ENCODE peak calls at places on chromosomes 16 and 17, in four cellular contexts. One of them, this sample, is unnamed.

GRCh38 chr16:2824626-2825025 is 5.5 kb upstream of the ZG16B start:
- DNase-seq in tibial nerve: peak; percentile 8
- DNase-seq in stomach: no peak
- DNase-seq in WTC11: no peak
- DNase-seq in this sample: no peak

GRCh38 chr16:74771656-74772315 is 2.8 kb downstream of the FA2H start:
- DNase-seq in tibial nerve: no peak
- DNase-seq in stomach: no peak
- DNase-seq in WTC11: no peak
- DNase-seq in this sample: no peak

GRCh38 chr16:70746040-70746707 is 54.8 kb downstream of the VAC14 start:
- DNase-seq in tibial nerve: no peak
- DNase-seq in stomach: peak; percentile 69
- DNase-seq in WTC11: no peak
- DNase-seq in this sample: no peak

GRCh38 chr17:77433385-77434135 is 292.8 kb downstream of the SEC14L1 start:
- DNase-seq in tibial nerve: no peak
- DNase-seq in stomach: no peak
- DNase-seq in WTC11: no peak
- DNase-seq in this sample: no peak

GRCh38 chr16:80720759-80721470 is 83.5 kb downstream of the CDYL2 start:
- DNase-seq in tibial nerve: no peak
- DNase-seq in stomach: no peak
- DNase-seq in WTC11: no peak
- DNase-seq in this sample: no peak

GRCh38 chr16:2826591-2827480 is 3.3 kb upstream of the ZG16B start:
- DNase-seq in tibial nerve: peak; percentile 3
- DNase-seq in stomach: no peak
- DNase-seq in WTC11: no peak
- DNase-seq in this sample: no peak

GRCh38 chr17:45784583-45785372 is 658 bp downstream of the CRHR1 start:
- DNase-seq in tibial nerve: no peak
- DNase-seq in stomach: peak; percentile 49
- DNase-seq in WTC11: peak; percentile 52
- DNase-seq in this sample: peak; percentile 34

GRCh38 chr17:50037321-50038107 is 18.4 kb upstream of the ITGA3 start:
- DNase-seq in tibial nerve: peak; percentile 14
- DNase-seq in stomach: peak; percentile 56
- DNase-seq in WTC11: no peak
- DNase-seq in this sample: no peak

GRCh38 chr16:84751947-84752346 is 52.1 kb downstream of the USP10 start:
- DNase-seq in tibial nerve: no peak
- DNase-seq in stomach: no peak
- DNase-seq in WTC11: no peak
- DNase-seq in this sample: no peak

GRCh38 chr16:28930203-28930602 is 1.6 kb upstream of the CD19 start:
- DNase-seq in tibial nerve: no peak
- DNase-seq in stomach: no peak
- DNase-seq in WTC11: no peak
- DNase-seq in this sample: no peak

GRCh38 chr16:28930652-28931051 is 1.1 kb upstream of the CD19 start:
- DNase-seq in tibial nerve: no peak
- DNase-seq in stomach: no peak
- DNase-seq in WTC11: no peak
- DNase-seq in this sample: no peak

GRCh38 chr16:28931801-28932225 is at the start of gene CD19:
- DNase-seq in tibial nerve: no peak
- DNase-seq in stomach: no peak
- DNase-seq in WTC11: no peak
- DNase-seq in this sample: no peak

GRCh38 chr16:28933176-28933575 is 1.4 kb downstream of the CD19 start:
- DNase-seq in tibial nerve: no peak
- DNase-seq in stomach: no peak
- DNase-seq in WTC11: no peak
- DNase-seq in this sample: no peak

GRCh38 chr16:28932339-28933141 is 769 bp downstream of the CD19 start:
- DNase-seq in tibial nerve: no peak
- DNase-seq in stomach: no peak
- DNase-seq in WTC11: no peak
- DNase-seq in this sample: no peak
- TF ChIP-seq CTCF in tibial nerve: no peak
- TF ChIP-seq CTCF in stomach: no peak
- TF ChIP-seq CTCF in WTC11: no peak
- TF ChIP-seq CTCF in this sample: no peak

DNA sequence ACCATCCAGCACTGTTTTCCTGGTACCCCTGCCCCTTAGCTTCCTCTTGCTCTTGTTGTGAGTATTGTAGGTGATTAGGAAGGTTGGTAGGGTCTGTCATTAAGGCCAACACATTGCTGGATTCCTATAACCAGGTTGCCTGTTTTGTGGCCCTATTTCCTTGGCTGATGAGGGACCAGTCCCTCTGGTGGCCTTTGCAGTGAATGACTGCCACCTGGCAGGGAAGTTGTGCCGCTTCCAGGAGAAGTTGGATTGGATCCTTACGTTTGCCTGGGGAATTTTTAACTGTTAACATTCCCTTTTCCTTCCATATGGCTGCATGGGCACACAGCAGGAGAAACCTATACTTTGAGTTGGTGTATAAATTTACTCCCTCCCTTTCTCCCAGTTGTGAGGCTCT is 32.4 kb downstream of the LCMT1 start:
- DNase-seq in tibial nerve: no peak
- DNase-seq in stomach: no peak
- DNase-seq in WTC11: peak; percentile 25
- DNase-seq in this sample: no peak
- TF ChIP-seq CTCF in tibial nerve: no peak
- TF ChIP-seq CTCF in stomach: no peak
- TF ChIP-seq CTCF in WTC11: peak; percentile 23
- TF ChIP-seq CTCF in this sample: peak; percentile 52

DNA sequence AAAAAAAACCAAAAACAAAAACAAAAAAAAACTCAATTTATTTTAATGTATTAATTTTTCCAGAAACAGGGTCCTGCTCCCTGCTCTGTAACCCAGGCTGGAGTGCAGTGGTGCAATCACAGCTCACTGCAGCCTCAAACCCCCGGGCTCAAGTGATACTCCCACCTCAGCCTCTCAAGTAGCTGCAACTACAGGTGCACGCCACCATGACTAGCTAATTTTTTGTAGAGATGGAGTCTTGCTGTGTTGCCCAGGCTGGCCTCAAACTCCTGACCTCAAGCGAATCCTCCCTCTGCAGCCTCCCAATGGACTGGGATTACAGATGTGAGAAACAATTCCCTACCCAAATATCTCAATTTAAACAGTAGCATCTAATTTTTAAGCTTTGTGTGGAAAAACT is 25.2 kb upstream of the EMP2 start:
- DNase-seq in tibial nerve: no peak
- DNase-seq in stomach: no peak
- DNase-seq in WTC11: no peak
- DNase-seq in this sample: no peak
- TF ChIP-seq CTCF in tibial nerve: no peak
- TF ChIP-seq CTCF in stomach: no peak
- TF ChIP-seq CTCF in WTC11: no peak
- TF ChIP-seq CTCF in this sample: no peak

DNA sequence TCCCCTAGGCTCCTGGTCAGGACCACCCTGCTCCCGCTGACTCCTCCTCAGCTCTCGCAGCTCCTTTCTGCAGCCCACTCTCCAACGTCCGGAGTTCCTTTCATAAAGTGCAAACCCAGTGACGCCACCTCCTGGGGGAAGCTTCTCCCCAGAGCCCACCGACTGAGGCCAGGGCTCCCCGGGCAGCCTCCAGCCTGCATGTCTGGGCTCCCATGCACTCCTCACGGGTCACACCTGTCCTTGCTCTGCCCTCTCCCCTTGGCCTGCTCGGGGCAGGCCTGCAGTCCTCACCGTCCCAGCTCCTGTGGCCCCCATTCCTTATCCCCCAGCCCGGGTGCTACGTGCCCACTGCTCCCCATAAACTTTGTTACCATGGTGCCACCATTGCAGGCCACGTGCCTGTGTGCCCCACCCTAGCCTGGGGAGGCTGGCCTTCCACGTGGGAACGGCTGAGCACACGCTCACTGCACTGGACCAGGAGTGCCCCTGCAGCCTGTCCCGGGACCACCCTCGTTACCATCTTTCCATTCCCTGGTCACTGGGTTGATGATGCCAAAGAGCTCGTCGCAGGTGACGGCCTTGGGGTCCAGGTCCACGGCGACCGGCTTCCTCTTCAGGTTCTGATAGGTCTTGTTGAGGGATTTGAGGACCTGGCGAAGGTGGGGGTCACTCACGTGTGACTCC is 84.9 kb downstream of the DNAH17 start:
- DNase-seq in tibial nerve: no peak
- DNase-seq in stomach: no peak
- DNase-seq in WTC11: no peak
- DNase-seq in this sample: no peak
- TF ChIP-seq CTCF in tibial nerve: no peak
- TF ChIP-seq CTCF in stomach: no peak
- TF ChIP-seq CTCF in WTC11: no peak
- TF ChIP-seq CTCF in this sample: no peak

GRCh38 chr17:67947325-67947813 is 48.9 kb downstream of the C17orf58 start:
- DNase-seq in tibial nerve: no peak
- DNase-seq in stomach: no peak
- DNase-seq in WTC11: no peak
- DNase-seq in this sample: no peak

GRCh38 chr17:67944035-67944434 is 52.2 kb downstream of the C17orf58 start:
- DNase-seq in tibial nerve: no peak
- DNase-seq in stomach: no peak
- DNase-seq in WTC11: no peak
- DNase-seq in this sample: no peak

GRCh38 chr17:67942810-67943209 is 53.5 kb downstream of the C17orf58 start:
- DNase-seq in tibial nerve: no peak
- DNase-seq in stomach: no peak
- DNase-seq in WTC11: no peak
- DNase-seq in this sample: no peak
- TF ChIP-seq CTCF in tibial nerve: no peak
- TF ChIP-seq CTCF in stomach: no peak
- TF ChIP-seq CTCF in WTC11: no peak
- TF ChIP-seq CTCF in this sample: peak; percentile 52

GRCh38 chr16:51510416-51510815 is 359.3 kb upstream of the SALL1 start:
- DNase-seq in tibial nerve: no peak
- DNase-seq in stomach: no peak
- DNase-seq in WTC11: no peak
- DNase-seq in this sample: no peak
- TF ChIP-seq CTCF in tibial nerve: no peak
- TF ChIP-seq CTCF in stomach: no peak
- TF ChIP-seq CTCF in WTC11: no peak
- TF ChIP-seq CTCF in this sample: no peak

DNA sequence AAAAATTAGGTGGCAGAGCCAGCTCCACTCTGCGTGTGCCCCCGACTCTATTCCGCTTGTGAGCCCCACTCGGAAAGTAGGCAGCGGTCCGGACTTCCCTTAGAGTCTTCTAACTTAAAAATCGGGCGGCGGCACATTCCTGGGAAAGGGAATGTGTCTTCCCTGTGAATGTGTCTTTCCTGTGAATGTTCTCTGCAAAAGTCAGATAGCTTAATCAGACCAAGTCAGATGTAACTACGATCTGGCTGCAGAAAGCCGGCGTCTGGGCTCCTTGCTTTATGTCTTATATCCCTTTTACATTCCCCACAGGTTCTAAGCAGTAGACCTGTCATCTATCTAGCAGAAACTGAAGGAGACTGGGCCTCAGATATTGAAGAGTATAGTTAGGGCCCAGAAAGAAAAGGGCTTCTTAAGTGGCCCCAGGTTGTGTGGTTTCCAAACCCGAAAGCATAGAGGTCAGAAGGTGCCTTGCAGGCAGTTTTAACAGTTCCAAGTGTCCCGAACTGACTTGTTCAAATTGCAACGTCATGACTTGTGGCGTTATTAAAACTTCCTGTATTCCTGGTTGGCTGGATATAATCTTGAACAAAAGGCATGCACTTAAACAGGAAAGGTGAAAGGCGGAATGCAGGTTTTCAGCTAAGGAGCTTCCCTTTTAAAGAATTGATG is 601 bp downstream of the PHKB start:
- DNase-seq in tibial nerve: no peak
- DNase-seq in stomach: no peak
- DNase-seq in WTC11: no peak
- DNase-seq in this sample: peak; percentile 9
- TF ChIP-seq CTCF in tibial nerve: no peak
- TF ChIP-seq CTCF in stomach: no peak
- TF ChIP-seq CTCF in WTC11: no peak
- TF ChIP-seq CTCF in this sample: no peak

This sample was measured in neural crest cell.